ENCODE peak calls at places on chromosomes 13 and 19, in seven cellular contexts. Y is B cell; U is nephron progenitor cell; R is cardiac fibroblast; N is AG09319; J is suprapubic skin; E is CD4-positive, alpha-beta T cell. Q is an unnamed sample.

GRCh38 chr19:6233827-6234511 is 45.8 kb downstream of the MLLT1 start:
- DNase-seq in J (peak), U (no peak), N (no peak), E (no peak), R (no peak), Y (peak), Q (peak)

GRCh38 chr19:28980236-28980868 is 232.6 kb downstream of the UQCRFS1 start:
- DNase-seq in E (no peak), J (no peak), Y (no peak), R (peak), U (no peak), N (no peak), Q (peak)

GRCh38 chr19:49132974-49133609 is 13.7 kb downstream of the PPFIA3 start:
- DNase-seq in U (no peak), Y (peak), J (no peak), N (no peak), R (no peak), E (no peak), Q (no peak)

GRCh38 chr13:41995946-41996345 is 35.0 kb upstream of the VWA8 start:
- DNase-seq in Y (no peak), U (no peak), E (no peak), N (no peak), R (peak), J (no peak), Q (no peak)

GRCh38 chr13:20127563-20128458 is 33.0 kb downstream of the GJA3 start:
- DNase-seq in E (no peak), N (no peak), Y (peak), U (peak), J (peak), R (peak), Q (peak)

GRCh38 chr19:55400281-55401087 is 7.1 kb downstream of the UBE2S start:
- DNase-seq in Y (peak), J (no peak), N (no peak), R (no peak), U (no peak), E (no peak), Q (no peak)

GRCh38 chr13:30851697-30852096 is 54.4 kb upstream of the MEDAG start:
- DNase-seq in N (no peak), U (no peak), R (no peak), E (no peak), J (no peak), Y (no peak), Q (no peak)

GRCh38 chr13:103358245-103358932 is 292.2 kb upstream of the SLC10A2 start:
- DNase-seq in E (no peak), N (no peak), J (no peak), U (no peak), Y (no peak), R (no peak), Q (no peak)

GRCh38 chr19:51798958-51799310 is 4.0 kb downstream of the FPR3 start:
- DNase-seq in R (no peak), Y (no peak), E (no peak), J (peak), U (no peak), N (no peak), Q (no peak)

GRCh38 chr13:49436890-49437289 is 7.0 kb downstream of the CAB39L start:
- DNase-seq in R (peak), U (no peak), E (no peak), J (no peak), N (peak), Y (no peak), Q (peak)

DNA sequence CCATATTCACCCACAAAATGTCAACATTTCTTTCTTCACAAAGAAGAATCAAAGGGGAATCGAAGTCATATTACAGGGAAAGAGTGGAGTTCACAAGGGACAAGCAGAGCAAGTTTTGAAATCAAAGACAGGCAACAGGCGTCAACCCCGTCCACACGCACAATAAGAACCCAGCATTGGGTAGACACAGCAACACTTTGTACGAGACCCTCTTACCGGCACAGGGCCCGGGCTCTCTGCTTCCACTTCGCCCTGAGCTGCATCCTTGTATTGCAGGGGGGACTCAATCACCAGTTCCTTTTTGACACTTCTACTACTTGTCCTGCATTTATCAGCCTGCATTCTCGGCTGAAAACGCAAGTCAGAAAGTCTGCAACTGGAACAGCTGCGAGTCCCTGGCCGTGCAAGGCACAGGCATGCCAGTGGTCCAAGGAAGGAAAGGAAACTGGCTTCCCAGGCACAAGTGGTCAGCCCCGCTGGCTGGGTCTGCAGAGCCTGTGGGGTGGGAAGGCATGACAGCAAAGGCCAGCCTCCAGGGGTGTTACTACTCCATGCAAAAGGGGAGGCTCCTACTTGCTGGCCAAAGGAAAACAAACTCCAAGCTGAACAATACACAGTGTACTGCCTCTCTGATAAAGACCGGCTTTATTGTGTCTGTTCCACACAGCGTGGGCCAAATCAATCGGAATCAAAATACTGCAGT is at the start of gene DOCK9:
- DNase-seq in Y (no peak), J (peak), R (peak), N (no peak), E (no peak), U (peak), Q (peak)
- TF ChIP-seq CTCF in Y (no peak), J (no peak), R (peak), N (no peak), E (no peak), U (no peak), Q (no peak)

GRCh38 chr13:29817604-29818378 is 32.6 kb downstream of the UBL3 start:
- DNase-seq in E (no peak), Y (peak), U (no peak), R (peak), N (no peak), J (no peak), Q (no peak)
- TF ChIP-seq CTCF in E (no peak), Y (no peak), U (no peak), R (no peak), N (no peak), J (no peak), Q (no peak)

DNA sequence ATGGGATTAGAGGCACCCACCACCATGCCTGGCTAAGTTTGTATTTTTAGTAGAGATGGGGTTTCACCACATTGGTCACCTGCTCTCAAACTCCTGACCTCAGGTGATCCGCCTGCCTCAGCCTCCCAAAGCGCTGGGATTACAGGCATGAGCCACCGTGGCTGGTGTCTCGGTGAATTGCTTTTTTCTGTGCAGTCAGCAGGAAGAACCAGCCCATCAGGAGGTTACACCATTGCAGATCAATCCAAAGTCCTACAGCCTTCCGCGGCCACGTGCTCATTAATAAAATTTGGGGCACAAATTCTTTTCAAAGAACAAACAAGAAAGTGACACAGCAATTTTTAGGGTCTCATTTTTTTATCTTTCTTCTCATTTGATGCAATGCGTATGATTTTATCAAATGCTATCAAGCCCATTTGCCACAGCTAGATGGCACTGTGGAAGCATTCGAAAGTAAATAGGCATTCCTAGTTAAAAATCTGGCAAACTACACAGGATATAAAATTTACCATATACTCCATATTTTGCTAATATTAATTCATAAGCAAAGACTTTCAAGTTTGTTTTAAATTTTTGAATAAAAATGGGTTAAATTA is 54.4 kb upstream of the ZNF835 start:
- DNase-seq in J (no peak), N (no peak), Y (no peak), E (no peak), R (peak), U (no peak), Q (no peak)
- TF ChIP-seq CTCF in J (no peak), N (no peak), Y (no peak), E (no peak), R (no peak), U (no peak), Q (no peak)

GRCh38 chr19:45250832-45251451 is at the start of gene MARK4:
- DNase-seq in J (peak), R (peak), E (peak), N (peak), Y (peak), U (peak), Q (peak)
- TF ChIP-seq CTCF in J (no peak), R (no peak), E (no peak), N (no peak), Y (no peak), U (no peak), Q (no peak)

GRCh38 chr13:78867655-78868054 is 208.7 kb upstream of the OBI1 start:
- DNase-seq in E (no peak), J (no peak), Y (no peak), N (no peak), U (no peak), R (no peak), Q (no peak)
- TF ChIP-seq CTCF in E (no peak), J (no peak), Y (no peak), N (no peak), U (no peak), R (no peak), Q (no peak)

GRCh38 chr13:76667551-76667950 is 218.7 kb downstream of the KCTD12 start:
- DNase-seq in R (peak), J (no peak), U (no peak), Y (no peak), N (peak), E (no peak), Q (peak)
- TF ChIP-seq CTCF in R (peak), J (no peak), U (no peak), Y (no peak), N (peak), E (peak), Q (peak)

GRCh38 chr13:109481046-109481445 is 305.3 kb downstream of the IRS2 start:
- DNase-seq in R (peak), Y (no peak), U (no peak), J (no peak), N (no peak), E (no peak), Q (no peak)
- TF ChIP-seq CTCF in R (no peak), Y (no peak), U (no peak), J (no peak), N (no peak), E (no peak), Q (no peak)

GRCh38 chr13:99434258-99434788 is 66.9 kb upstream of the TM9SF2 start:
- DNase-seq in U (no peak), N (no peak), J (no peak), R (no peak), E (peak), Y (no peak), Q (no peak)
- TF ChIP-seq CTCF in U (no peak), N (no peak), J (no peak), R (no peak), E (no peak), Y (no peak), Q (no peak)

DNA sequence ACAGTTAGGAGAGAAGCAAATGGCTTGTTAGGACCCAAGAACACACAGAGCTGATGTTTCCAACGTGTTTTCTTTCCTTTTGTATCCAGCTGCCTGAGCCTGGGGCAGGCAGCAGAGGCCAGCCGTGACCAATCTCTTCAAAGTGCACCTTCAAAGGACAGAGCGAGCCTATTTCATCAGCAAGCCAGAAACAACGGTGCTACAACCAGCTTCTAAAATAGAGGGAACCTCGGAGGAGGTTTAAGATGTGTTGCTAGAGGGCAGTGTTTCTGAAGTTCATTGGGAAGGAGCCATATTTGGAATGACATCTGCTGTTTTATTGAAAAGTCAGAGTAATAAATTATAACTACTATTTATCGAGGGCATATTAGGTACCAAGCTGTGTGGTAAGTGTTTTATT is 56.2 kb upstream of the RFC3 start:
- DNase-seq in J (no peak), N (no peak), R (peak), E (no peak), Y (no peak), U (peak), Q (peak)
- TF ChIP-seq CTCF in J (no peak), N (peak), R (peak), E (no peak), Y (no peak), U (peak), Q (no peak)

GRCh38 chr13:55517312-55517711 is 1623.4 kb upstream of the PRR20A start:
- DNase-seq in E (no peak), Y (no peak), U (no peak), J (no peak), R (no peak), N (no peak), Q (no peak)
- TF ChIP-seq CTCF in E (no peak), Y (no peak), U (no peak), J (no peak), R (no peak), N (no peak), Q (no peak)